ENCODE peak calls at places on chromosomes 4 and X, in four cellular contexts. W, Y, E and O are unnamed samples.

GRCh38 chr4:46844325-46844917 is 64.6 kb downstream of the COX7B2 start:
- DNase-seq in W (peak; percentile 49), Y (no peak), E (peak; percentile 6), O (peak; percentile 5)

GRCh38 chr4:81257021-81257420 is 42.0 kb upstream of the PRKG2 start:
- DNase-seq in W (peak; percentile 53), Y (no peak), E (no peak), O (no peak)

GRCh38 chr4:48979897-48980579 is 6.0 kb upstream of the CWH43 start:
- DNase-seq in W (no peak), Y (no peak), E (no peak), O (no peak)

GRCh38 chrX:13167444-13168207 is 123.2 kb upstream of the FAM9C start:
- DNase-seq in W (peak; percentile 48), Y (no peak), E (no peak), O (no peak)

GRCh38 chr4:128309585-128309984 is 22.0 kb upstream of the PGRMC2 start:
- DNase-seq in W (no peak), Y (no peak), E (no peak), O (no peak)

GRCh38 chr4:40749717-40750460 is at the start of gene NSUN7:
- DNase-seq in W (peak; percentile 46), Y (no peak), E (no peak), O (peak; percentile 75)

GRCh38 chr4:55398966-55399365 is 3.2 kb downstream of the TMEM165 start:
- DNase-seq in W (peak; percentile 29), Y (no peak), E (no peak), O (no peak)

GRCh38 chr4:108838451-108838850 is 75.6 kb upstream of the ETNPPL start:
- DNase-seq in W (no peak), Y (no peak), E (no peak), O (no peak)

GRCh38 chrX:13029831-13030771 is 14.3 kb downstream of the FAM9C start:
- DNase-seq in W (no peak), Y (no peak), E (no peak), O (no peak)

GRCh38 chr4:23717528-23718248 is 172.2 kb downstream of the PPARGC1A start:
- DNase-seq in W (peak; percentile 16), Y (no peak), E (no peak), O (no peak)

GRCh38 chr4:2750719-2751605 is 5.2 kb downstream of the TNIP2 start:
- DNase-seq in W (no peak), Y (no peak), E (no peak), O (no peak)

GRCh38 chr4:25031077-25031606 is 396 bp upstream of the LGI2 start:
- DNase-seq in W (peak; percentile 26), Y (no peak), E (no peak), O (no peak)

GRCh38 chr4:118410143-118410542 is 57.3 kb upstream of the PRSS12 start:
- DNase-seq in W (peak; percentile 65), Y (no peak), E (no peak), O (no peak)

GRCh38 chrX:3576886-3577516 is 136.4 kb downstream of the PRKX start:
- DNase-seq in W (no peak), Y (no peak), E (no peak), O (no peak)

GRCh38 chr4:39922389-39922788 is 55.3 kb downstream of the PDS5A start:
- DNase-seq in W (no peak), Y (no peak), E (no peak), O (no peak)

GRCh38 chr4:146654976-146655761 is 16.5 kb downstream of the POU4F2 start:
- DNase-seq in W (peak; percentile 6), Y (no peak), E (no peak), O (no peak)

GRCh38 chrX:105975382-105975781 is 63.1 kb downstream of the SERPINA7 start:
- DNase-seq in W (no peak), Y (no peak), E (no peak), O (no peak)

GRCh38 chrX:8272846-8273245 is 101.8 kb upstream of the VCX2 start:
- DNase-seq in W (no peak), Y (no peak), E (no peak), O (no peak)

GRCh38 chr4:36081185-36081584 is 163.1 kb downstream of the ARAP2 start:
- DNase-seq in W (no peak), Y (no peak), E (no peak), O (no peak)

GRCh38 chrX:46737462-46737861 is 21.5 kb downstream of the SLC9A7 start:
- DNase-seq in W (peak; percentile 75), Y (no peak), E (no peak), O (no peak)

GRCh38 chr4:3820016-3820805 is 54.0 kb downstream of the ADRA2C start:
- DNase-seq in W (no peak), Y (no peak), E (no peak), O (no peak)

GRCh38 chrX:24805201-24805600 is 111.5 kb downstream of the POLA1 start:
- DNase-seq in W (no peak), Y (no peak), E (no peak), O (no peak)

GRCh38 chr4:7025040-7025602 is 18.1 kb upstream of the TADA2B start:
- DNase-seq in W (no peak), Y (no peak), E (no peak), O (no peak)

GRCh38 chr4:187302456-187302855 is 578.8 kb upstream of the FAT1 start:
- DNase-seq in W (peak; percentile 25), Y (no peak), E (no peak), O (no peak)

GRCh38 chr4:26576171-26576829 is 7.6 kb upstream of the TBC1D19 start:
- DNase-seq in W (peak; percentile 80), Y (no peak), E (no peak), O (no peak)

GRCh38 chr4:146243141-146243882 is 29.0 kb downstream of the REELD1 start:
- DNase-seq in W (peak; percentile 17), Y (peak; percentile 7), E (no peak), O (no peak)

GRCh38 chrX:134529481-134529880 is 69.5 kb downstream of the HPRT1 start:
- DNase-seq in W (no peak), Y (no peak), E (no peak), O (no peak)

GRCh38 chr4:168220893-168221292 is 97.7 kb downstream of the DDX60 start:
- DNase-seq in W (peak; percentile 1), Y (no peak), E (no peak), O (no peak)

GRCh38 chr4:101355246-101355645 is 7.9 kb upstream of the PPP3CA start:
- DNase-seq in W (no peak), Y (no peak), E (no peak), O (no peak)

GRCh38 chr4:109548655-109549054 is 11.4 kb upstream of the MCUB start:
- DNase-seq in W (peak; percentile 90), Y (no peak), E (no peak), O (no peak)

GRCh38 chr4:8910100-8910821 is 38.6 kb upstream of the HMX1 start:
- DNase-seq in W (no peak), Y (no peak), E (no peak), O (no peak)

GRCh38 chrX:118655561-118656246 is 71.7 kb upstream of the IL13RA1 start:
- DNase-seq in W (peak; percentile 49), Y (no peak), E (no peak), O (no peak)

GRCh38 chr4:153486281-153487151 is 20.4 kb downstream of the TMEM131L start:
- DNase-seq in W (peak; percentile 91), Y (no peak), E (no peak), O (peak; percentile 78)

GRCh38 chrX:150696836-150697235 is 3.6 kb downstream of the MTMR1 start:
- DNase-seq in W (no peak), Y (no peak), E (no peak), O (no peak)

GRCh38 chr4:79042079-79042674 is 102.9 kb upstream of the PAQR3 start:
- DNase-seq in W (peak; percentile 16), Y (no peak), E (no peak), O (peak; percentile 31)

GRCh38 chr4:182973421-182974340 is 56.5 kb upstream of the DCTD start:
- DNase-seq in W (peak; percentile 36), Y (no peak), E (no peak), O (no peak)

GRCh38 chr4:182971702-182972101 is 54.5 kb upstream of the DCTD start:
- DNase-seq in W (no peak), Y (no peak), E (no peak), O (no peak)

GRCh38 chr4:182969651-182970279 is 52.6 kb upstream of the DCTD start:
- DNase-seq in W (no peak), Y (no peak), E (no peak), O (no peak)

GRCh38 chr4:182967403-182967802 is 50.2 kb upstream of the DCTD start:
- DNase-seq in W (no peak), Y (no peak), E (no peak), O (no peak)

DNA sequence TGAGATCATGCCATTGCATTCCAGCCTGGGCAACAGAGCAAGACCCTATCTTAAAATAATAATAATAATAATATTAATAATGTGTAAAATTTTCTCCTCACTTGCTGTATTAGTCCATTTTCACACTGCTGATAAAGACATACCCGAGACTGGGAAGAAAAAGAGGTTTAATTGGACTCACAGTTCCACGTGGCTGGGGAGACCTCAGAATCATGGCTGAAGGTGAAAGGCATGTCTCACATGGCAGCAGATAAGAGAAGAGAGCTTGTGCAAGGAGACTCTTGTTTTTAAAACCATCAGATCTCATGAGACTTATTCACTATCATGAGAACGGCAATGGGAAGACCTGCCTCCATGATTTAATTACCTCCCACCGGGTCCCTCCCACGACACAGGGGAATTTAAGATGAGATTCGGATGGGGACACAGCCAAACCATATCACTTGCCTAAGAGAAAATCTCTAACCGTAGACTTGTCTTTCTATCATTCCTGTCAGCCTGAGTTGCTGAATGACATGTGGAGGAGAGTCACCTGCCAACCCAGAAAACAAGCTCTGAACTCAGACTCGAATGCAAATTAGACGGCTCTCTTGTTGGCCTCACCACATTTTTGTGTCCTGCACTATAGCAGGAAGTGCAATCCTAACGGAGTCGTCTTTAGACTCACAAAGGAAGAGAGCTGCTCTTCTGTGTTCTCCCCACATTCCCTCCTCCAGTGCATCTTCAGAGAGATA is 51.9 kb upstream of the DCTD start:
- DNase-seq in W (no peak), Y (no peak), E (no peak), O (no peak)
- H3K4me3 ChIP-seq in W (no peak overlapping the region), Y (no peak overlapping the region), E (no peak overlapping the region), O (no peak overlapping the region)

GRCh38 chr4:57410331-57411052 is 300.3 kb upstream of the IGFBP7 start:
- DNase-seq in W (no peak), Y (no peak), E (no peak), O (no peak)
- H3K27ac ChIP-seq in W (no peak overlapping the region), Y (no peak overlapping the region), E (peak overlapping the region; percentile 77), O (no peak overlapping the region)

DNA sequence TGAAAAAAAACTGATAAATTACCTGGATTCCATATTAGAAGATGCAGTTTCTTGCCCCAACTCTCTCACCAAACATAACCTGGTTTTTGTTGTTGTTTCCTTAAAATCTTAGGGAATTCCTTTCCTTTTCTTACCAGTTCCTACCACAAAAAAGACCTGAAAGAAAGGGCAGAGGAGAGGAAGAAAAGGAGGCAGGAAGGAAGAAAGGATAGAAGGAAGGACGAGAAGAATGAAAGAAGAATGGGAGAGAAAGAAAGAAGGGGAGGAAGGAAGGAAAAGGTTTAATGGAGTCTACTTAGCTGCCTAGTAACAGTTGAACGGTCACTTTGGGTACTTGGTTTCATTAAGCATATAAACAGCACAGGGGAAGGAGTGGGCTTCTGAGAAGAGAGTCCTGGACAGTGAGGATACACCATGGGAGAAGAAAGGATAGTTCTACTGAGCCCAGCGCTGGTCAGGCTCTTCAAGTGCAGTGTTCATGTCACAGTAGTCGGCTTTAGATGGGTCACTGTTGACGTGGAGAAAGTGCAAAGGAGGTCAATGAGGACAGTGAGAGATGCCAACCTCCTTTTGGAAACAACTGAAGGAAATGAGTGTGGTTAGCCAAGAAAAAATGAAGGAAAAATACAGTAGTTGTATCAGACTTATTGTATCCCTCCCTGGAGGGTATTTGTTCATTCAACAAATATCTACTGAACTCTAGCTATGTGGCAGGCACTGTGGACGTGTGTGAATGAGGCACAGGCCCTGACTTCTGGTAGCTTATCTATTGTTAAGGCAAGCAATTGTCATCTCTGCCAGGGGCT is 1.1 kb upstream of the CHIC2 start:
- DNase-seq in W (no peak), Y (no peak), E (no peak), O (no peak)
- H3K4me3 ChIP-seq in W (peak overlapping the region; percentile 62), Y (peak overlapping the region; percentile 92), E (peak overlapping the region; percentile 96), O (peak overlapping the region; percentile 94)

GRCh38 chr4:105107105-105107856 is 39.4 kb upstream of the TET2 start:
- DNase-seq in W (no peak), Y (no peak), E (no peak), O (no peak)
- H3K27ac ChIP-seq in W (no peak overlapping the region), Y (no peak overlapping the region), E (no peak overlapping the region), O (no peak overlapping the region)